ENCODE peak calls at places on chromosome 2, in nine cellular contexts. One of them, this sample, is unnamed.

GRCh38 chr2:70886541-70886987 is 49.1 kb upstream of the ATP6V1B1 start:
- DNase-seq in LoVo: no peak
- DNase-seq in right lobe of liver: no peak
- DNase-seq in WERI-Rb-1: no peak
- DNase-seq in DMS153: no peak
- DNase-seq in iris pigment epithelial cell: no peak
- DNase-seq in kidney glomerular epithelial cell: no peak
- DNase-seq in NCI-H1694 treated with DMSO at 0.1 percent for 48 hours: no peak
- DNase-seq in SK-MEL-5: no peak
- DNase-seq in this sample: no peak

GRCh38 chr2:55885129-55885943 is 38.2 kb downstream of the EFEMP1 start:
- DNase-seq in LoVo: peak; percentile 5
- DNase-seq in right lobe of liver: no peak
- DNase-seq in WERI-Rb-1: no peak
- DNase-seq in DMS153: no peak
- DNase-seq in iris pigment epithelial cell: peak; percentile 97
- DNase-seq in kidney glomerular epithelial cell: peak; percentile 64
- DNase-seq in NCI-H1694 treated with DMSO at 0.1 percent for 48 hours: no peak
- DNase-seq in SK-MEL-5: peak; percentile 27
- DNase-seq in this sample: no peak

GRCh38 chr2:225041210-225041870 is 928 bp downstream of the DOCK10 start:
- DNase-seq in LoVo: no peak
- DNase-seq in right lobe of liver: peak; percentile 59
- DNase-seq in WERI-Rb-1: no peak
- DNase-seq in DMS153: peak; percentile 49
- DNase-seq in iris pigment epithelial cell: peak; percentile 67
- DNase-seq in kidney glomerular epithelial cell: peak; percentile 38
- DNase-seq in NCI-H1694 treated with DMSO at 0.1 percent for 48 hours: no peak
- DNase-seq in SK-MEL-5: no peak
- DNase-seq in this sample: peak; percentile 35

GRCh38 chr2:37456479-37456878 is 112.0 kb downstream of the QPCT start:
- DNase-seq in LoVo: no peak
- DNase-seq in right lobe of liver: no peak
- DNase-seq in WERI-Rb-1: no peak
- DNase-seq in DMS153: no peak
- DNase-seq in iris pigment epithelial cell: no peak
- DNase-seq in kidney glomerular epithelial cell: no peak
- DNase-seq in NCI-H1694 treated with DMSO at 0.1 percent for 48 hours: no peak
- DNase-seq in SK-MEL-5: no peak
- DNase-seq in this sample: no peak

GRCh38 chr2:177692828-177693269 is 300.3 kb downstream of the AGPS start:
- DNase-seq in LoVo: no peak
- DNase-seq in right lobe of liver: no peak
- DNase-seq in WERI-Rb-1: no peak
- DNase-seq in DMS153: no peak
- DNase-seq in iris pigment epithelial cell: peak; percentile 5
- DNase-seq in kidney glomerular epithelial cell: peak; percentile 86
- DNase-seq in NCI-H1694 treated with DMSO at 0.1 percent for 48 hours: no peak
- DNase-seq in SK-MEL-5: peak; percentile 37
- DNase-seq in this sample: no peak

GRCh38 chr2:128715360-128715759 is 396.7 kb upstream of the HS6ST1 start:
- DNase-seq in LoVo: no peak
- DNase-seq in right lobe of liver: no peak
- DNase-seq in WERI-Rb-1: no peak
- DNase-seq in DMS153: no peak
- DNase-seq in iris pigment epithelial cell: no peak
- DNase-seq in kidney glomerular epithelial cell: no peak
- DNase-seq in NCI-H1694 treated with DMSO at 0.1 percent for 48 hours: no peak
- DNase-seq in SK-MEL-5: no peak
- DNase-seq in this sample: no peak

GRCh38 chr2:128489580-128490273 is 171.1 kb upstream of the HS6ST1 start:
- DNase-seq in LoVo: no peak
- DNase-seq in right lobe of liver: no peak
- DNase-seq in WERI-Rb-1: peak; percentile 1
- DNase-seq in DMS153: no peak
- DNase-seq in iris pigment epithelial cell: peak; percentile 25
- DNase-seq in kidney glomerular epithelial cell: no peak
- DNase-seq in NCI-H1694 treated with DMSO at 0.1 percent for 48 hours: no peak
- DNase-seq in SK-MEL-5: no peak
- DNase-seq in this sample: no peak

GRCh38 chr2:39068757-39069515 is 51.9 kb downstream of the SOS1 start:
- DNase-seq in LoVo: no peak
- DNase-seq in right lobe of liver: no peak
- DNase-seq in WERI-Rb-1: no peak
- DNase-seq in DMS153: no peak
- DNase-seq in iris pigment epithelial cell: peak; percentile 17
- DNase-seq in kidney glomerular epithelial cell: no peak
- DNase-seq in NCI-H1694 treated with DMSO at 0.1 percent for 48 hours: no peak
- DNase-seq in SK-MEL-5: peak; percentile 28
- DNase-seq in this sample: no peak

GRCh38 chr2:223618172-223619035 is 16.2 kb upstream of the SCG2 start:
- DNase-seq in LoVo: no peak
- DNase-seq in right lobe of liver: no peak
- DNase-seq in WERI-Rb-1: peak; percentile 22
- DNase-seq in DMS153: no peak
- DNase-seq in iris pigment epithelial cell: no peak
- DNase-seq in kidney glomerular epithelial cell: no peak
- DNase-seq in NCI-H1694 treated with DMSO at 0.1 percent for 48 hours: no peak
- DNase-seq in SK-MEL-5: no peak
- DNase-seq in this sample: no peak